ENCODE peak calls at places on chromosome 1, in seven cellular contexts. G is mesothelial cell of epicardium, Y is astrocyte, L is heart left ventricle, F is uterus, E is endothelial cell, I is nephron progenitor cell. B is an unnamed sample.

GRCh38 chr1:232059726-232060360 is 433.3 kb downstream of the DISC1 start:
- DNase-seq in G (no peak), Y (no peak), L (no peak), F (no peak), E (no peak), I (no peak), B (no peak)

GRCh38 chr1:223714849-223715709 is 2.7 kb downstream of the CAPN2 start:
- DNase-seq in G (no peak), Y (peak; percentile 94), L (no peak), F (no peak), E (peak; percentile 15), I (no peak), B (no peak)

GRCh38 chr1:78340006-78340405 is 150.8 kb upstream of the PTGFR start:
- DNase-seq in G (no peak), Y (peak; percentile 82), L (no peak), F (no peak), E (no peak), I (no peak), B (no peak)

GRCh38 chr1:109113787-109114568 is at the start of gene ELAPOR1:
- DNase-seq in G (peak; percentile 39), Y (no peak), L (peak; percentile 50), F (no peak), E (no peak), I (peak; percentile 52), B (peak; percentile 57)

GRCh38 chr1:109639063-109639840 is 16.6 kb upstream of the GSTM4 start:
- DNase-seq in G (no peak), Y (no peak), L (no peak), F (no peak), E (no peak), I (no peak), B (no peak)

GRCh38 chr1:30058966-30059365 is 664.4 kb downstream of the MATN1 start:
- DNase-seq in G (no peak), Y (peak; percentile 80), L (no peak), F (no peak), E (no peak), I (no peak), B (no peak)

GRCh38 chr1:31764307-31765040 is at the start of gene ADGRB2:
- DNase-seq in G (no peak), Y (no peak), L (no peak), F (no peak), E (no peak), I (peak; percentile 65), B (peak; percentile 46)

GRCh38 chr1:29650041-29650400 is 413.7 kb downstream of the PTPRU start:
- DNase-seq in G (no peak), Y (no peak), L (no peak), F (no peak), E (no peak), I (no peak), B (no peak)

GRCh38 chr1:89754518-89754917 is 66.3 kb upstream of the LRRC8D start:
- DNase-seq in G (no peak), Y (no peak), L (no peak), F (no peak), E (no peak), I (no peak), B (no peak)

GRCh38 chr1:109239580-109240068 is 9.7 kb upstream of the CELSR2 start:
- DNase-seq in G (no peak), Y (no peak), L (no peak), F (no peak), E (peak; percentile 46), I (peak; percentile 48), B (no peak)

GRCh38 chr1:52911541-52911940 is 10.0 kb downstream of the ECHDC2 start:
- DNase-seq in G (no peak), Y (no peak), L (no peak), F (no peak), E (no peak), I (no peak), B (no peak)

GRCh38 chr1:25744140-25744581 is 55.8 kb upstream of the SELENON start:
- DNase-seq in G (no peak), Y (peak; percentile 25), L (peak; percentile 88), F (peak; percentile 86), E (peak; percentile 34), I (peak; percentile 38), B (no peak)

GRCh38 chr1:114510235-114511047 is 562 bp downstream of the TRIM33 start:
- DNase-seq in G (peak; percentile 65), Y (peak; percentile 23), L (peak; percentile 50), F (peak; percentile 37), E (peak; percentile 45), I (peak; percentile 57), B (no peak)

GRCh38 chr1:69929278-69930057 is 275.9 kb downstream of the LRRC40 start:
- DNase-seq in G (no peak), Y (no peak), L (no peak), F (no peak), E (no peak), I (no peak), B (no peak)

GRCh38 chr1:211643324-211644212 is 31.9 kb downstream of the NEK2 start:
- DNase-seq in G (peak; percentile 61), Y (no peak), L (no peak), F (no peak), E (peak; percentile 22), I (no peak), B (no peak)

GRCh38 chr1:215568287-215568692 is 1.2 kb downstream of the KCTD3 start:
- DNase-seq in G (no peak), Y (peak; percentile 40), L (no peak), F (peak; percentile 20), E (no peak), I (no peak), B (no peak)

GRCh38 chr1:94422115-94422820 is 4.1 kb downstream of the ABCD3 start:
- DNase-seq in G (no peak), Y (no peak), L (no peak), F (no peak), E (no peak), I (no peak), B (no peak)

GRCh38 chr1:94418664-94419655 is 771 bp downstream of the ABCD3 start:
- DNase-seq in G (no peak), Y (peak; percentile 38), L (peak; percentile 66), F (peak; percentile 51), E (peak; percentile 29), I (no peak), B (peak; percentile 20)

GRCh38 chr1:94417702-94417961 is 557 bp upstream of the ABCD3 start:
- DNase-seq in G (no peak), Y (no peak), L (no peak), F (no peak), E (no peak), I (no peak), B (no peak)

GRCh38 chr1:94416901-94417701 is 1.1 kb upstream of the ABCD3 start:
- DNase-seq in G (no peak), Y (peak; percentile 73), L (no peak), F (peak; percentile 47), E (no peak), I (no peak), B (no peak)

DNA sequence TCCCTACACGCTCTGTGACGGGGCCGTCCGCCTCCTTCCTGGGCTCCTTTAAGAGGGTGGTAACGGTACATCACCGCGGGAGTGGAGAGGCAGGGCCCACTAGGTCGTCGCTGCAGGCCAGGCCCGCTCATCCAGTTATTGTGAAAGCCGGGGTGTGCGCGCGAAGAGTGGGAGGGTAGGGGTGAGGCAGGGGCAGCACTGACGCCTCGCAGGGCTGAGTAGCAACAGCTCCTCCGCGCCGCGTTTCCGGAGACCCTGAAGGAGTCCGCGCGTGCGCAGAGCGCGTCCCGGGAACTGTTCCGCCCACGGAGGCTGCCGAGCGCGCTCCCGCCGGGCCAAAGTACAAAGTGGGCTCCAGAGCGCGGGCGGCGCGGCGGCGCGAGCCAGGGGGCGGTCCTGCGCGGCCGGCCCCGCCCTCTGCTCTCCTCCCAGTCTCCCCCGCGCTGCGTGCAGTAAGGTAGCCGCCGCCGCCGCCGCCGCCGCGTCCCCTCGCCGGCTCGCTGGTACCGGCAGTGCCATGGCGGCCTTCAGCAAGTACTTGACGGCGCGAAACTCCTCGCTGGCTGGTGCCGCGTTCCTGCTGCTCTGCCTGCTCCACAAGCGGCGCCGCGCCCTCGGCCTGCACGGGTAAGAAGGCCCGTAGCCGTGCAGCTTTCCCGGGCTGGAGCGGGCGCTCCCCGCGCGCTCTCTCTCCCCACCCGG is at the start of gene ABCD3:
- DNase-seq in G (peak; percentile 97), Y (peak; percentile 95), L (peak; percentile 99), F (peak; percentile 98), E (peak; percentile 98), I (peak; percentile 98), B (peak; percentile 97)
- TF ChIP-seq CTCF in G (no peak), Y (no peak), L (no peak), F (no peak), E (no peak), I (no peak), B (no peak)

GRCh38 chr1:190957565-190957964 is 479.9 kb upstream of the BRINP3 start:
- DNase-seq in G (no peak), Y (no peak), L (no peak), F (no peak), E (no peak), I (no peak), B (no peak)
- TF ChIP-seq CTCF in G (no peak), Y (no peak), L (no peak), F (no peak), E (no peak), I (no peak), B (no peak)

DNA sequence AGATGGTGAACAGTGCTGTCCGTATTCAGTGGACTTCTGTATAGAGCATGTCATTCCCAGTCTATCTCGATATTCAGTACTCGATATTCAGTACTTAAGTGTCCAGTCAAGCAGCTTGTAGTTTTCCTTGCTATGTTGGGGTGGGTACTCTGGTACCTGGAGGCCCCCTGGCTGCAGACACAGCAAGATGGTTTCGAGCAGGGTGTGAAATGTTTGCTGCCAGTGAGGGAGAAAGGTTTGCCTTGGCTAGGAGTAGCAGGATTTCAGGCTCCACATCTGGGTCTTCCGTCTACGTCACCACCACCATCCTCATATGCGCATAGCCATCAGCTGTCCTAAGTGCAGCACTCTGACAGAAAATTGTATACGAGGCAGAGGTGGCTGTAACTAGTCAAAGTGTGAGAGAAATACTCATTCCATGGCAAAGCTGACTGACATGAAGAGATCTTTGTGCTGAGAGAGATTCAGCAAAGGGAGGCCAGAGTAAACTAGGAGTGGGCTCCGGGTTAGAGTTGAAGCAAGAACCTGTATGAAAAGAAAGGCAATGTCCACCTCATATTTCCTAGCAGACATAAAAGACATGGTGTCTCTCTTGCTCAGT is 212.6 kb downstream of the NFIA start:
- DNase-seq in G (no peak), Y (no peak), L (no peak), F (no peak), E (no peak), I (no peak), B (no peak)
- TF ChIP-seq CTCF in G (no peak), Y (no peak), L (no peak), F (no peak), E (no peak), I (no peak), B (no peak)

GRCh38 chr1:91798741-91799140 is 87.2 kb downstream of the TGFBR3 start:
- DNase-seq in G (no peak), Y (no peak), L (no peak), F (no peak), E (no peak), I (no peak), B (no peak)
- TF ChIP-seq CTCF in G (no peak), Y (no peak), L (no peak), F (no peak), E (no peak), I (no peak), B (no peak)

DNA sequence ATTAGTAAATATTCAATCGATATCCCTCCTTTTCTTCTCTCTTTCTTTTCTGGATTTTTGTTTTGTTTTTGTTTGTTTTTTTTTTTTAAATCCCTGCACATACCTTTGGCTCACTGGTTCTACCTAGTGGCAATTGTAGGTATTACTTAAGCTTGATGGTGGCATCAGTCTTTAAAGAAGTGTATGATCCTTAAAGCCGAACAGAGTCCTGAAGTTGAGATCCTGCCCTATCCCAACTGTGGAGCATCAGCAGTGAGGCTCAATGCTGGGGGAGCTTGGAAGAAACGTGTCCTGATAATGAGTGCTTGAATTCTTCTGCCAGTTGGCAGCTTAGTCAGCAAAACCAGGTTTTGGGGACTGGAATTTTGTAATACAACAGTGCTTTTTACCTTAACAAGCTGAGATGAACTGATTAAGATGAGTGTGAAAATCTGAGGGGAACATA is 60.8 kb downstream of the FASLG start:
- DNase-seq in G (no peak), Y (peak; percentile 29), L (no peak), F (no peak), E (peak; percentile 41), I (peak; percentile 12), B (no peak)
- TF ChIP-seq CTCF in G (peak; percentile 84), Y (peak; percentile 81), L (peak; percentile 65), F (peak; percentile 20), E (peak; percentile 88), I (peak; percentile 78), B (peak; percentile 64)